ENCODE peak calls at places on chromosomes 5 and 9, in four cellular contexts. C is A549, Y is H1, V is IMR-90. B is an unnamed sample.

GRCh38 chr5:76408104-76408644 is 5.1 kb downstream of the IQGAP2 start:
- DNase-seq in V (no peak), C (no peak), Y (no peak), B (no peak)

GRCh38 chr5:150513375-150514309 is 5.7 kb downstream of the NDST1 start:
- DNase-seq in Y (no peak), C (peak; percentile 62), V (no peak), B (peak; percentile 75)

GRCh38 chr5:116876240-116876840 is 301.7 kb upstream of the SEMA6A start:
- DNase-seq in V (no peak), Y (no peak), C (no peak), B (no peak)

GRCh38 chr9:83622433-83622813 is 520 bp upstream of the IDNK start:
- DNase-seq in V (no peak), C (peak; percentile 10), Y (no peak), B (no peak)

GRCh38 chr5:78810098-78810497 is 161.5 kb upstream of the LHFPL2 start:
- DNase-seq in C (no peak), V (no peak), Y (no peak), B (no peak)

GRCh38 chr5:134600600-134600999 is 32.0 kb downstream of the SAR1B start:
- DNase-seq in C (no peak), Y (no peak), V (peak; percentile 86), B (no peak)

GRCh38 chr5:42751044-42751443 is 5.6 kb upstream of the CCDC152 start:
- DNase-seq in C (no peak), V (no peak), Y (no peak), B (no peak)

GRCh38 chr5:6504677-6505414 is 56.2 kb downstream of the UBE2QL1 start:
- DNase-seq in V (peak; percentile 15), Y (no peak), C (peak; percentile 11), B (no peak)

GRCh38 chr9:21994526-21994995 is at the start of gene CDKN2B-AS1:
- DNase-seq in C (no peak), Y (peak; percentile 74), V (peak; percentile 76), B (no peak)

GRCh38 chr9:35423499-35423898 is 66.4 kb upstream of the RUSC2 start:
- DNase-seq in V (peak; percentile 65), Y (no peak), C (peak; percentile 29), B (no peak)

GRCh38 chr9:124066783-124067563 is 55.4 kb downstream of the LHX2 start:
- DNase-seq in V (no peak), Y (no peak), C (no peak), B (no peak)

GRCh38 chr9:5430912-5431311 is 6.8 kb downstream of the PLGRKT start:
- DNase-seq in Y (no peak), C (no peak), V (no peak), B (no peak)

GRCh38 chr5:139379626-139380449 is 3.3 kb downstream of the SLC23A1 start:
- DNase-seq in Y (no peak), C (no peak), V (no peak), B (no peak)

GRCh38 chr9:35566417-35566816 is 38.6 kb upstream of the TESK1 start:
- DNase-seq in V (no peak), Y (no peak), C (peak; percentile 38), B (peak; percentile 16)

GRCh38 chr5:141420855-141421488 is at the start of gene PCDHGA11:
- DNase-seq in C (peak; percentile 14), V (peak; percentile 63), Y (peak; percentile 91), B (peak; percentile 57)

GRCh38 chr9:34675048-34675714 is 12.7 kb upstream of the CCL27 start:
- DNase-seq in Y (peak; percentile 92), C (peak; percentile 79), V (peak; percentile 59), B (peak; percentile 85)

GRCh38 chr9:88954073-88954472 is 37.2 kb upstream of the S1PR3 start:
- DNase-seq in C (no peak), Y (no peak), V (peak; percentile 26), B (no peak)

GRCh38 chr5:151095341-151096000 is 14.6 kb upstream of the TNIP1 start:
- DNase-seq in V (no peak), Y (no peak), C (peak; percentile 41), B (peak; percentile 19)

GRCh38 chr9:114888599-114888998 is 41.8 kb downstream of the TNFSF8 start:
- DNase-seq in V (no peak), C (no peak), Y (peak; percentile 46), B (no peak)

GRCh38 chr5:52783226-52783959 is 4.3 kb upstream of the ITGA1 start:
- DNase-seq in Y (no peak), C (no peak), V (no peak), B (no peak)

GRCh38 chr5:7850533-7851239 is at the start of gene CFAP90:
- DNase-seq in Y (peak; percentile 93), V (peak; percentile 30), C (peak; percentile 43), B (no peak)

GRCh38 chr9:70551391-70551790 is 136.9 kb upstream of the KLF9 start:
- DNase-seq in C (no peak), Y (no peak), V (peak; percentile 35), B (no peak)

GRCh38 chr9:123514766-123515165 is 158.8 kb downstream of the CRB2 start:
- DNase-seq in Y (no peak), C (no peak), V (no peak), B (no peak)

GRCh38 chr9:110047955-110048472 is 159.9 kb downstream of the C9orf152 start:
- DNase-seq in C (no peak), V (no peak), Y (peak; percentile 67), B (no peak)

GRCh38 chr9:73470766-73471165 is 319.1 kb downstream of the ANXA1 start:
- DNase-seq in V (no peak), C (no peak), Y (no peak), B (no peak)

DNA sequence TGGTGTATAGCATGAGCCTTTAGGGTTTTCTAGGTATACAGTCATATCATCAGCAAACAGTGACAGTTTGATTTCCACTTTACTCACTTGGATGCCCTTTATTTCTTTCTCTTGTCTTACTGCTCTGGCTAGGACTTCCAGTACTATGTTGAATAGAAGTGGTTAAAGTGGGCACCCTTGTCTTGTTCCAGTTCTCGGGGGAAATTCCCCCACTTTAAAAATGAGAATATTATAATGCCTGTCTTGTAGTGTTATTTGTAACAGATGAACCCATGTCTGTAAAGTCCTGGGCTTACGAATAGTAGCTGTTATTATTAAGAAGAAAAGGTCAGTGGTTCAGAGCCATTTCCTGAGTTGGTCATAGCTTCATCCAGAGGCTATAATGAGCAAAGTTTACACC is 85.0 kb downstream of the CYFIP2 start:
- DNase-seq in Y (no peak), V (peak; percentile 25), C (no peak), B (no peak)
- TF ChIP-seq CEBPB in Y (no peak), V (no peak), C (no peak), B (no peak)

DNA sequence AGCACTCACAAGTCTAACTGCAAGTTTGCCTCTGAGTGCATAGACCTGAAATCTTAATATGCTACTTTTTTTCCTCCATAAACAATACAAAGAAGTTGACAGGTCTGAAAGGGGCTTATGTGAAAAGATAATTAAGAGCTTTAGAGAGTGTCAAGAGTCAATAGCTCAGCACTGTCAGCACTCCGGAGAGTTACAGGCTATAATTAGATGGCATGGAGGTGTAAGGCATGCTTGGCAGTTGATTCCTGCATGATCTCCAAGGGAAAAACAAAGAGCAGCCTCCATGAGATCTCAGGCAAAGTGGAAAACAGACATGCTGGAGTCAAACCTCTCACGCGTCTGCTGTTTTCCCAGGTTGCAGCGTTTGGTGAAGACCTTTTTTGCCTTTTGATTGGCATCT is 468.7 kb downstream of the TLE4 start:
- DNase-seq in Y (no peak), V (no peak), C (no peak), B (no peak)
- TF ChIP-seq CEBPB in Y (no peak), V (no peak), C (no peak), B (no peak)

GRCh38 chr5:93403529-93403928 is 177.5 kb downstream of the NR2F1-AS1 start:
- DNase-seq in Y (no peak), V (no peak), C (no peak), B (no peak)
- TF ChIP-seq CEBPB in Y (no peak), V (no peak), C (no peak), B (no peak)

GRCh38 chr5:10936081-10936480 is 175.0 kb upstream of the DAP start:
- DNase-seq in C (no peak), V (no peak), Y (no peak), B (no peak)

GRCh38 chr5:10935536-10935935 is 174.5 kb upstream of the DAP start:
- DNase-seq in Y (no peak), C (no peak), V (no peak), B (no peak)

GRCh38 chr5:10934789-10935355 is 173.8 kb upstream of the DAP start:
- DNase-seq in Y (no peak), V (no peak), C (no peak), B (no peak)

GRCh38 chr5:10933141-10933540 is 172.1 kb upstream of the DAP start:
- DNase-seq in V (no peak), C (no peak), Y (no peak), B (no peak)

DNA sequence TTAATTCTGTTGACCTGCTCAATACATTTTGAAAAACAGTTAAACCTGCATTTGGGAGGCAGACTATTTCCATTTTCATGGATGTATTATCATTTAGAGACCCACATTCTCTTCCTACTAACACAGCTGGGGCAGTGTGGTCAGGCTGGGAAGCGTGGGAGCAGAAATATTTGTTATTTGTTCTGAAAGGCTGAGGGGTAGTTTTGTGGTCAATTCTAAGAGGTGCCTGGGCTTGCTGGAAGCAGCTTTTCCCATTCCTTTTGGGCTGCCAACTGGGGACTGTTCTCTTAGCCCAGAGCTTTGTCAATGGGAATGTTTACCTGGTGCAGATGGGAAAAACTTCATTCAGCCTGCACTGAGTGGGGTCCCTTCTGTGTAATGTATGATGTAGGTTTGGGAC is 171.4 kb upstream of the DAP start:
- DNase-seq in C (no peak), V (no peak), Y (no peak), B (no peak)
- TF ChIP-seq CEBPB in C (no peak), V (no peak), Y (no peak), B (no peak)

GRCh38 chr5:26323794-26324193 is 714.6 kb downstream of the CDH9 start:
- DNase-seq in C (no peak), V (no peak), Y (no peak), B (no peak)
- TF ChIP-seq CEBPB in C (no peak), V (no peak), Y (no peak), B (no peak)

GRCh38 chr9:106701611-106702010 is 161.4 kb upstream of the ZNF462 start:
- DNase-seq in Y (no peak), V (no peak), C (no peak), B (no peak)

GRCh38 chr9:106700676-106701075 is 162.3 kb upstream of the ZNF462 start:
- DNase-seq in Y (no peak), C (no peak), V (peak; percentile 10), B (no peak)

GRCh38 chr9:106696804-106697203 is 166.2 kb upstream of the ZNF462 start:
- DNase-seq in C (no peak), V (no peak), Y (no peak), B (no peak)

GRCh38 chr9:106697390-106697789 is 165.6 kb upstream of the ZNF462 start:
- DNase-seq in C (no peak), V (no peak), Y (no peak), B (no peak)

DNA sequence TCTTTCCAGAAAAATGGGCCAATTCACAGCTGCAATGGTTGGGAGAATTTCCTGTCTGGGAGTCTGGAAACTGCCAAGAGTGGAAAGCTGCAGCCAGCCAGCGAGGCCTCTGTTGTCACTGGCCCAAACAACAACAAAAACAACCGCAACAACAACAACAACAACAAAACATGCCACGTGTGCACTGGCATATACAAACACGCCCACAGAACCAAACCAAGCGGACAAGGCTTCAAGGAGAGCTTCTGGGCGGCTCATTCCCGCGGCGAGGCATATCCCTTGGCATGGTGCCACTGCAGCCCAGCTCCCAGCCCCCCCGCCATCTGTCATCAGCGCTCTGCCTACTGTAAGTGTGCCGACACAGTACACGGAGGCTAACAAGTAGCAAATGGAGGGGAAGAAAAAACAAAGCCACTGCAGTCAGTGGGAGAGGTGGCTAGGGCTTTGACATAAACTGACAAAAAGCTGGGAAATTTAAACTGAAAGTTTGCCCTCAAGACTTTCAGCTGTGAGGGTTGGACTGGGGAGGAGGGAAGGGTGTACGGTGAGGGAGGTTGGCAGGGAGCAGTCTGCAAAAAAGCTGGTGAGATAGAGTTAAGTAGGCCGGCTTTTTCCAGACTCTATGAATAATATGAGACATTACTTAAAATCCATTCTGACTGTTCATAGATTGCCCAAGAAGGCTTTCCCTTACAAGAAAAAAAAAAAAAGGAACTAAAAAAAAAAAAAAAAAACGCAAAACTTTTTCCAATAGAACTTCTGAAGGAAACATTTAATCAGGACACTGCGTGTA is 165.0 kb upstream of the ZNF462 start:
- DNase-seq in V (peak; percentile 46), C (no peak), Y (no peak), B (no peak)
- TF ChIP-seq CEBPB in V (peak; percentile 63), C (no peak), Y (no peak), B (no peak)

B was measured in K562.